ENCODE peak calls at places on chromosomes 2 and 18, in seven cellular contexts. One of them, this sample, is unnamed.

GRCh38 chr2:164030623-164031022 is 294.8 kb upstream of the FIGN start:
- DNase-seq in cardiac septum: no peak
- DNase-seq in B cell: no peak
- DNase-seq in left ventricle myocardium superior: no peak
- DNase-seq in central memory CD4-positive, alpha-beta T cell: no peak
- DNase-seq in LoVo: no peak
- DNase-seq in NCI-H1694 treated with DMSO at 0.1 percent for 48 hours: no peak
- DNase-seq in this sample: no peak

GRCh38 chr2:143575340-143575739 is 446.1 kb downstream of the ARHGAP15 start:
- DNase-seq in cardiac septum: no peak
- DNase-seq in B cell: no peak
- DNase-seq in left ventricle myocardium superior: no peak
- DNase-seq in central memory CD4-positive, alpha-beta T cell: no peak
- DNase-seq in LoVo: no peak
- DNase-seq in NCI-H1694 treated with DMSO at 0.1 percent for 48 hours: peak
- DNase-seq in this sample: no peak

GRCh38 chr2:15159751-15160177 is 401.4 kb downstream of the NBAS start:
- DNase-seq in cardiac septum: no peak
- DNase-seq in B cell: no peak
- DNase-seq in left ventricle myocardium superior: no peak
- DNase-seq in central memory CD4-positive, alpha-beta T cell: no peak
- DNase-seq in LoVo: no peak
- DNase-seq in NCI-H1694 treated with DMSO at 0.1 percent for 48 hours: peak
- DNase-seq in this sample: no peak

GRCh38 chr2:196234672-196235071 is 63.3 kb upstream of the STK17B start:
- DNase-seq in cardiac septum: no peak
- DNase-seq in B cell: no peak
- DNase-seq in left ventricle myocardium superior: no peak
- DNase-seq in central memory CD4-positive, alpha-beta T cell: peak
- DNase-seq in LoVo: no peak
- DNase-seq in NCI-H1694 treated with DMSO at 0.1 percent for 48 hours: no peak
- DNase-seq in this sample: no peak

GRCh38 chr2:173064231-173064805 is 11.3 kb upstream of the MAP3K20 start:
- DNase-seq in cardiac septum: no peak
- DNase-seq in B cell: no peak
- DNase-seq in left ventricle myocardium superior: no peak
- DNase-seq in central memory CD4-positive, alpha-beta T cell: no peak
- DNase-seq in LoVo: no peak
- DNase-seq in NCI-H1694 treated with DMSO at 0.1 percent for 48 hours: no peak
- DNase-seq in this sample: no peak

GRCh38 chr2:215680605-215681598 is 245.0 kb upstream of the FN1 start:
- DNase-seq in cardiac septum: no peak
- DNase-seq in B cell: no peak
- DNase-seq in left ventricle myocardium superior: no peak
- DNase-seq in central memory CD4-positive, alpha-beta T cell: peak
- DNase-seq in LoVo: peak
- DNase-seq in NCI-H1694 treated with DMSO at 0.1 percent for 48 hours: no peak
- DNase-seq in this sample: no peak

GRCh38 chr2:231929961-231930600 is 3.9 kb upstream of the NPPC start:
- DNase-seq in cardiac septum: peak
- DNase-seq in B cell: no peak
- DNase-seq in left ventricle myocardium superior: peak
- DNase-seq in central memory CD4-positive, alpha-beta T cell: no peak
- DNase-seq in LoVo: no peak
- DNase-seq in NCI-H1694 treated with DMSO at 0.1 percent for 48 hours: peak
- DNase-seq in this sample: no peak

GRCh38 chr2:69164379-69164778 is 151.4 kb downstream of the ANTXR1 start:
- DNase-seq in cardiac septum: no peak
- DNase-seq in B cell: no peak
- DNase-seq in left ventricle myocardium superior: no peak
- DNase-seq in central memory CD4-positive, alpha-beta T cell: no peak
- DNase-seq in LoVo: no peak
- DNase-seq in NCI-H1694 treated with DMSO at 0.1 percent for 48 hours: no peak
- DNase-seq in this sample: no peak

GRCh38 chr18:22765889-22766288 is 167.2 kb upstream of the RBBP8 start:
- DNase-seq in cardiac septum: no peak
- DNase-seq in B cell: no peak
- DNase-seq in left ventricle myocardium superior: no peak
- DNase-seq in central memory CD4-positive, alpha-beta T cell: no peak
- DNase-seq in LoVo: no peak
- DNase-seq in NCI-H1694 treated with DMSO at 0.1 percent for 48 hours: no peak
- DNase-seq in this sample: no peak

GRCh38 chr18:32208012-32208411 is 18.2 kb downstream of the MEP1B start:
- DNase-seq in cardiac septum: no peak
- DNase-seq in B cell: no peak
- DNase-seq in left ventricle myocardium superior: no peak
- DNase-seq in central memory CD4-positive, alpha-beta T cell: no peak
- DNase-seq in LoVo: peak
- DNase-seq in NCI-H1694 treated with DMSO at 0.1 percent for 48 hours: no peak
- DNase-seq in this sample: no peak

GRCh38 chr2:53768233-53768542 is 584 bp downstream of the CHAC2 start:
- DNase-seq in cardiac septum: no peak
- DNase-seq in B cell: no peak
- DNase-seq in left ventricle myocardium superior: peak
- DNase-seq in central memory CD4-positive, alpha-beta T cell: no peak
- DNase-seq in LoVo: peak
- DNase-seq in NCI-H1694 treated with DMSO at 0.1 percent for 48 hours: peak
- DNase-seq in this sample: no peak

GRCh38 chr2:100936070-100936741 is 65.9 kb upstream of the RPL31 start:
- DNase-seq in cardiac septum: no peak
- DNase-seq in B cell: no peak
- DNase-seq in left ventricle myocardium superior: no peak
- DNase-seq in central memory CD4-positive, alpha-beta T cell: no peak
- DNase-seq in LoVo: no peak
- DNase-seq in NCI-H1694 treated with DMSO at 0.1 percent for 48 hours: no peak
- DNase-seq in this sample: no peak

GRCh38 chr2:201786471-201786870 is 5.7 kb upstream of the ALS2 start:
- DNase-seq in cardiac septum: no peak
- DNase-seq in B cell: no peak
- DNase-seq in left ventricle myocardium superior: no peak
- DNase-seq in central memory CD4-positive, alpha-beta T cell: no peak
- DNase-seq in LoVo: no peak
- DNase-seq in NCI-H1694 treated with DMSO at 0.1 percent for 48 hours: no peak
- DNase-seq in this sample: no peak

GRCh38 chr18:57542801-57543427 is 43.6 kb downstream of the FECH start:
- DNase-seq in cardiac septum: no peak
- DNase-seq in B cell: no peak
- DNase-seq in left ventricle myocardium superior: no peak
- DNase-seq in central memory CD4-positive, alpha-beta T cell: no peak
- DNase-seq in LoVo: no peak
- DNase-seq in NCI-H1694 treated with DMSO at 0.1 percent for 48 hours: peak
- DNase-seq in this sample: no peak

GRCh38 chr2:11097038-11097720 is 58.1 kb upstream of the SLC66A3 start:
- DNase-seq in cardiac septum: no peak
- DNase-seq in B cell: no peak
- DNase-seq in left ventricle myocardium superior: peak
- DNase-seq in central memory CD4-positive, alpha-beta T cell: no peak
- DNase-seq in LoVo: no peak
- DNase-seq in NCI-H1694 treated with DMSO at 0.1 percent for 48 hours: no peak
- DNase-seq in this sample: no peak

GRCh38 chr2:174158003-174158402 is 90.3 kb downstream of the OLA1 start:
- DNase-seq in cardiac septum: no peak
- DNase-seq in B cell: no peak
- DNase-seq in left ventricle myocardium superior: no peak
- DNase-seq in central memory CD4-positive, alpha-beta T cell: no peak
- DNase-seq in LoVo: no peak
- DNase-seq in NCI-H1694 treated with DMSO at 0.1 percent for 48 hours: peak
- DNase-seq in this sample: no peak

This sample was measured in central memory CD8-positive, alpha-beta T cell.